ENCODE peak calls at places on chromosomes 12 and 14, in nine cellular contexts. L, M, A, E, I, B, H, W and T are unnamed samples. For H3K36me3, the result is how much of the 10 kb centered on the place peaks cover.

GRCh38 chr12:47207829-47208248 is 128.1 kb upstream of the AMIGO2 start:
- DNase-seq in I (no peak), H (no peak), W (no peak), L (no peak), B (no peak), M (no peak), A (no peak), E (no peak), T (no peak)

GRCh38 chr14:79161576-79161975 is 991.4 kb downstream of the NRXN3 start:
- DNase-seq in A (no peak), I (peak), B (peak), W (no peak), L (no peak), M (no peak), H (no peak), E (no peak), T (no peak)

GRCh38 chr12:5230151-5230550 is 186.5 kb downstream of the KCNA5 start:
- DNase-seq in L (no peak), I (no peak), B (no peak), A (no peak), W (no peak), M (no peak), H (no peak), E (no peak), T (no peak)

GRCh38 chr12:96044017-96044985 is 8.9 kb upstream of the LTA4H start:
- DNase-seq in M (no peak), A (no peak), B (no peak), L (no peak), W (no peak), I (no peak), H (peak), E (no peak), T (no peak)

GRCh38 chr12:93870020-93870795 is 193.0 kb downstream of the CRADD start:
- DNase-seq in A (no peak), M (no peak), E (no peak), L (no peak), W (no peak), I (no peak), H (no peak), B (no peak), T (no peak)

GRCh38 chr12:15580431-15580830 is 208.8 kb downstream of the EPS8 start:
- DNase-seq in I (no peak), A (no peak), E (no peak), L (no peak), M (no peak), H (no peak), B (no peak), W (no peak), T (no peak)

GRCh38 chr14:102227184-102227964 is 77.6 kb downstream of the MOK start:
- DNase-seq in H (no peak), I (no peak), L (no peak), B (no peak), W (no peak), E (no peak), M (no peak), A (no peak), T (peak)

GRCh38 chr14:56331815-56332214 is 213.6 kb downstream of the PELI2 start:
- DNase-seq in W (no peak), E (no peak), L (no peak), A (no peak), M (no peak), I (no peak), H (no peak), B (no peak), T (peak)

GRCh38 chr12:29103539-29103974 is 45.5 kb upstream of the FAR2 start:
- DNase-seq in M (no peak), I (no peak), L (no peak), W (no peak), E (no peak), A (no peak), B (no peak), H (no peak), T (no peak)

DNA sequence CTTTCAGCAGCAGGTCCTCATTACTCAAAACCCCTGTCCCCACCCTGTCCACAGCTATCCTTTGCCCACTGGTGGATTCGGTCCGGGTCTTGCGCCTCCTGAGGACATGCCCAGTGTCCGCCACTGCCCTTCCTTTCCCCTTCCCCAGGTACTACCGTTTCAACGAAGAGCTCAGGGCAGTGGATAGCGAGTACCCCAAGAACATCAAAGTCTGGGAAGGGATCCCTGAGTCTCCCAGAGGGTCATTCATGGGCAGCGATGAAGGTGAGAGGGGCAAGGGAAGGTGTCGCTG is 8.7 kb downstream of the MMP14 start:
- DNase-seq in M (no peak), B (no peak), L (no peak), H (no peak), A (no peak), E (peak), I (no peak), W (no peak), T (no peak)
- H3K36me3 ChIP-seq in M (half or more), B (under half), L (half or more), H (under half), A (under half), E (half or more), I (under half), W (half or more), T (under half)

GRCh38 chr12:122420471-122421262 is 1.8 kb downstream of the CLIP1 start:
- DNase-seq in H (no peak), B (peak), L (peak), W (no peak), I (no peak), E (no peak), A (no peak), M (no peak), T (no peak)

GRCh38 chr12:122423258-122424165 is 1.0 kb upstream of the CLIP1 start:
- DNase-seq in W (peak), E (no peak), B (peak), M (no peak), L (no peak), I (peak), H (no peak), A (no peak), T (peak)

GRCh38 chr12:122421815-122422737 is at the start of gene CLIP1:
- DNase-seq in E (peak), M (peak), A (no peak), I (peak), W (peak), L (peak), H (peak), B (peak), T (peak)

GRCh38 chr12:122422769-122423257 is 344 bp upstream of the CLIP1 start:
- DNase-seq in A (no peak), I (no peak), W (peak), H (peak), M (no peak), E (peak), L (peak), B (no peak), T (no peak)

DNA sequence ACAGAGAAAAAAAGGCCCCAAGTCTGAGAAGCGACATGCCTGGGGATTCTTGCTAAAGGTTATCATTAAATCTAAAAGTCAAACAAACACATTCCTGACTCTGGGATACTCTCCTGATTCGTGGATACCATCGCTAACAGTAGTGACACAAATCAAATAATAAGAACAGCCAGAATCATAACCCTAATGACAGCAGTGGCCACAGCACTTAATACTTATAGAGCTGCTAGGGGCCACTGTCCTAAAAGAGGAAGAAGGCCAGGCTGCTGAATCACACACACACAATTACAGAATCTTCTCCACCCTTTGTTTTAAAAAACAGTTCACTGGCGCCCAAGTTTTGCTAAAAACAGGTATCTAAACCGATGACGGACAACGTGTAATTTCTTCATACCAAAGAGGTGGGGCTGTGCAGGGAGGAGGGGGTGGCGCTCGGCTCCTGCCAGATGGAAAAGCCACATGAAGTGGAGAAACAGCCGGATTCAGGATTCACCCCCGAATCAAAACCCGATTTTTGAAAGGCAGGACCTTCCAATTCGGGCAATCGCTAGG is 1.1 kb downstream of the CLIP1 start:
- DNase-seq in A (no peak), B (peak), H (peak), I (peak), M (peak), E (peak), W (peak), L (peak), T (peak)
- TF ChIP-seq CTCF in A (no peak), B (no peak), H (no peak), I (no peak), M (no peak), E (no peak), W (no peak), L (no peak), T (no peak)

DNA sequence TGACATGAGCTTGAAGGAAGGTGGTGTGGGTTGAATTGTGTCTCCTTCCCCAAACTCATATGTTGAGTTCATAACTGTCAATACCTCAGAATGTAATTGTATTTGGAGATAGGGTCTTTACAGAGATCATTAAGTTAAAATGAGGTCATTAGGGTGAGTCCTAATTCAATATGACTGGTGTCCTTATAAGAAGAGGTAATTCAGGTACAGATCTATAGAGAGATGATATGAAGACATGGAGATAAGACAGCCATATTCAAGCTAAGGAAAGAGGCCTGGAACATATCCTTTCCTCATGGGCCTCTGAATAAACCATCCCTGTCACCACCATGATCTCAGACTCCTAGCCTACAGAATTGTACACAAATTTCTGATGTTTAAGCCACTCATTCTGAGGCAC is 514.7 kb upstream of the MGAT4C start:
- DNase-seq in M (no peak), B (no peak), W (no peak), I (no peak), L (no peak), H (no peak), E (no peak), A (no peak), T (no peak)
- H3K36me3 ChIP-seq in M (under half), B (under half), W (under half), I (under half), L (under half), H (under half), E (under half), A (under half), T (under half)

GRCh38 chr14:92690171-92691011 is 58.0 kb downstream of the LGMN start:
- DNase-seq in B (peak), E (no peak), L (peak), W (peak), H (peak), M (peak), I (peak), A (no peak), T (peak)
- TF ChIP-seq CTCF in B (peak), E (peak), L (peak), W (peak), H (peak), M (peak), I (peak), A (peak), T (peak)

GRCh38 chr12:119762619-119763018 is 94.7 kb downstream of the PRKAB1 start:
- DNase-seq in H (no peak), I (no peak), W (no peak), E (no peak), B (no peak), M (no peak), L (no peak), A (no peak), T (no peak)

GRCh38 chr12:119758236-119758635 is 90.3 kb downstream of the PRKAB1 start:
- DNase-seq in L (no peak), I (no peak), W (no peak), E (no peak), A (no peak), H (no peak), M (no peak), B (no peak), T (no peak)

DNA sequence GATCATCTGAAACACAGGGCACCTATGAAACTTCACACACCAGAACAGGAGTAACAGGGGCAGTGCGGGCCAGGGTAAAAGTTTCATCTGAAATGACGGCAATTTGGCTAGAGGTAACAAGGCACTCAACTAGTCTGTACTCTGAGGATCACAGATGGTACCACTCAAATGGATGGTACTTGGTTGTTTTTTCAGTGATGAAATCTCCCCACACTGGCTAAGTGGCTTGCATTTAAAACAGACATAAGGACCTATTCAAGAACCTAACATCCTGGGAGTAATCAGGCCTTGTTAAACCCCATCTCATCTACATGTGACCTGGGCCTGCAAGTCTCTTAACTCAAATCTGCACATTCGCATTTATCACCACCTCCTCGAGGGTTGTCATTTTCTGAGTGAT is 90.8 kb downstream of the PRKAB1 start:
- DNase-seq in M (no peak), W (no peak), I (no peak), L (no peak), E (no peak), A (no peak), B (no peak), H (no peak), T (no peak)
- H3K36me3 ChIP-seq in M (under half), W (under half), I (under half), L (under half), E (under half), A (under half), B (under half), H (half or more), T (half or more)

GRCh38 chr12:11879306-11879705 is 191.4 kb upstream of the BCL2L14 start:
- DNase-seq in L (no peak), A (no peak), H (peak), W (no peak), B (no peak), I (no peak), E (no peak), M (no peak), T (no peak)
- TF ChIP-seq CTCF in L (no peak), A (no peak), H (no peak), W (no peak), B (no peak), I (no peak), E (no peak), M (no peak), T (no peak)